ENCODE peak calls at places on chromosomes 5 and 9, in six cellular contexts. H, V, X, Z, D and A are unnamed samples.

GRCh38 chr5:35861718-35862117 is 5.0 kb downstream of the IL7R start:
- DNase-seq in X (peak; percentile 41), D (no peak), V (no peak), H (peak; percentile 14), Z (no peak), A (no peak)

GRCh38 chr5:118377420-118377819 is 610.9 kb downstream of the DTWD2 start:
- DNase-seq in H (no peak), D (no peak), X (no peak), V (no peak), Z (no peak), A (no peak)

GRCh38 chr5:32027093-32027716 is 146.9 kb downstream of the GOLPH3 start:
- DNase-seq in X (peak; percentile 29), D (no peak), V (no peak), H (no peak), Z (no peak), A (no peak)

GRCh38 chr9:134221273-134222017 is 57.1 kb upstream of the RNU6ATAC start:
- DNase-seq in V (no peak), D (peak; percentile 87), X (no peak), H (no peak), Z (no peak), A (no peak)

GRCh38 chr9:127214421-127215265 is 49.9 kb upstream of the GARNL3 start:
- DNase-seq in D (peak; percentile 79), Z (no peak), V (peak; percentile 77), H (peak; percentile 65), X (peak; percentile 73), A (peak; percentile 9)

GRCh38 chr9:6106576-6107339 is 91.3 kb upstream of the RANBP6 start:
- DNase-seq in H (peak; percentile 67), X (peak; percentile 79), V (peak; percentile 20), Z (no peak), D (peak; percentile 5), A (no peak)

GRCh38 chr5:143200781-143201398 is 202.6 kb downstream of the NR3C1 start:
- DNase-seq in D (no peak), H (peak; percentile 59), X (peak; percentile 85), V (no peak), Z (no peak), A (no peak)

GRCh38 chr9:20205821-20206220 is 416.5 kb downstream of the MLLT3 start:
- DNase-seq in H (peak; percentile 6), D (no peak), V (no peak), Z (no peak), X (peak; percentile 12), A (no peak)

GRCh38 chr5:55997742-55998351 is 3.1 kb upstream of the IL6ST start:
- DNase-seq in X (peak; percentile 40), Z (no peak), D (no peak), V (no peak), H (peak; percentile 40), A (no peak)

GRCh38 chr5:81154725-81155124 is 78.4 kb upstream of the CKMT2 start:
- DNase-seq in X (no peak), H (no peak), D (no peak), V (no peak), Z (no peak), A (no peak)

GRCh38 chr9:36571333-36571732 is 1.4 kb upstream of the MELK start:
- DNase-seq in D (no peak), H (no peak), V (no peak), Z (no peak), X (no peak), A (no peak)

GRCh38 chr5:113722979-113723378 is 209.5 kb downstream of the YTHDC2 start:
- DNase-seq in Z (no peak), X (no peak), H (no peak), V (no peak), D (no peak), A (no peak)

GRCh38 chr5:7762267-7762666 is 88.7 kb downstream of the CFAP90 start:
- DNase-seq in D (no peak), V (peak; percentile 18), Z (no peak), H (no peak), X (no peak), A (no peak)

GRCh38 chr5:39177629-39177959 is 41.8 kb downstream of the FYB1 start:
- DNase-seq in V (no peak), D (no peak), Z (no peak), X (no peak), H (no peak), A (no peak)